ENCODE peak calls at places on chromosomes 4 and X, in nine cellular contexts. L, C, W, I, V, P, Y, J and E are unnamed samples.

GRCh38 chr4:180953572-180953971 is 1289.6 kb upstream of the TENM3 start:
- DNase-seq in J (no peak), C (peak), V (no peak), Y (no peak), P (no peak), I (no peak), L (no peak), W (no peak), E (no peak)

GRCh38 chr4:80309301-80310004 is 26.1 kb upstream of the CFAP299 start:
- DNase-seq in V (no peak), L (no peak), P (no peak), Y (no peak), I (peak), W (peak), J (peak), C (no peak), E (peak)

GRCh38 chrX:143788265-143788664 is 67.7 kb upstream of the SPANXN2 start:
- DNase-seq in P (no peak), W (no peak), J (no peak), Y (no peak), V (no peak), C (peak), I (peak), L (no peak), E (peak)

GRCh38 chrX:11437642-11438379 is 144.6 kb downstream of the AMELX start:
- DNase-seq in V (no peak), J (no peak), C (peak), P (no peak), W (peak), L (peak), Y (no peak), I (peak), E (peak)

GRCh38 chr4:39699676-39700409 is 1.9 kb downstream of the UBE2K start:
- DNase-seq in L (no peak), W (no peak), P (no peak), C (peak), J (peak), V (no peak), Y (no peak), I (peak), E (no peak)

GRCh38 chr4:64940698-64941097 is 531.4 kb upstream of the TECRL start:
- DNase-seq in Y (no peak), I (peak), V (no peak), J (no peak), L (no peak), C (no peak), W (no peak), P (no peak), E (peak)

GRCh38 chr4:139958738-139959096 is 195.3 kb downstream of the MAML3 start:
- DNase-seq in Y (no peak), I (no peak), W (no peak), L (no peak), J (no peak), C (no peak), P (no peak), V (no peak), E (no peak)

GRCh38 chrX:121161501-121161933 is 114.1 kb downstream of the GLUD2 start:
- DNase-seq in I (no peak), J (no peak), C (no peak), Y (no peak), V (no peak), W (no peak), L (no peak), P (no peak), E (no peak)

GRCh38 chrX:2474963-2475726 is 25.6 kb downstream of the DHRSX start:
- DNase-seq in V (no peak), L (no peak), P (peak), W (no peak), Y (no peak), C (no peak), I (no peak), J (no peak), E (no peak)

GRCh38 chrX:130626521-130626920 is 224.7 kb downstream of the RBMX2 start:
- DNase-seq in L (no peak), Y (no peak), J (no peak), P (no peak), I (peak), W (no peak), V (no peak), C (no peak), E (peak)

GRCh38 chr4:103721251-103721650 is 1.5 kb upstream of the TACR3 start:
- DNase-seq in W (no peak), V (no peak), P (no peak), I (no peak), L (no peak), Y (no peak), C (no peak), J (no peak), E (no peak)

GRCh38 chr4:4852591-4853362 is 6.7 kb upstream of the MSX1 start:
- DNase-seq in J (no peak), P (peak), I (peak), Y (no peak), V (peak), L (peak), W (peak), C (no peak), E (peak)

GRCh38 chr4:154528866-154529265 is 21.3 kb downstream of the PLRG1 start:
- DNase-seq in V (no peak), W (no peak), P (no peak), I (no peak), J (no peak), L (no peak), Y (no peak), C (no peak), E (no peak)

GRCh38 chr4:71498624-71499023 is 159.8 kb downstream of the SLC4A4 start:
- DNase-seq in J (no peak), P (no peak), V (no peak), W (no peak), C (no peak), I (no peak), Y (no peak), L (no peak), E (peak)

GRCh38 chrX:136880003-136880451 is 498 bp downstream of the RBMX start:
- DNase-seq in V (no peak), C (peak), J (no peak), Y (no peak), W (no peak), P (peak), L (peak), I (no peak), E (no peak)

GRCh38 chr4:1768367-1769034 is 24.6 kb upstream of the FGFR3 start:
- DNase-seq in W (no peak), V (no peak), I (no peak), C (no peak), J (no peak), Y (no peak), L (no peak), P (no peak), E (no peak)
- H3K4me3 ChIP-seq in W (no peak), V (no peak), I (no peak), C (no peak), J (no peak), Y (no peak), L (peak), P (no peak), E (no peak)

GRCh38 chrX:134374910-134375309 is 85.1 kb upstream of the HPRT1 start:
- DNase-seq in L (no peak), C (no peak), W (no peak), P (no peak), V (no peak), J (no peak), I (no peak), Y (no peak), E (no peak)

GRCh38 chrX:134375691-134376090 is 84.3 kb upstream of the HPRT1 start:
- DNase-seq in I (no peak), C (no peak), Y (no peak), J (no peak), V (no peak), W (no peak), P (no peak), L (no peak), E (no peak)

GRCh38 chrX:134373736-134374135 is 86.2 kb upstream of the HPRT1 start:
- DNase-seq in J (no peak), Y (no peak), I (no peak), V (no peak), C (no peak), P (no peak), W (no peak), L (no peak), E (no peak)

GRCh38 chrX:134374294-134374693 is 85.7 kb upstream of the HPRT1 start:
- DNase-seq in I (no peak), C (peak), P (no peak), Y (no peak), L (no peak), V (no peak), J (no peak), W (no peak), E (no peak)

DNA sequence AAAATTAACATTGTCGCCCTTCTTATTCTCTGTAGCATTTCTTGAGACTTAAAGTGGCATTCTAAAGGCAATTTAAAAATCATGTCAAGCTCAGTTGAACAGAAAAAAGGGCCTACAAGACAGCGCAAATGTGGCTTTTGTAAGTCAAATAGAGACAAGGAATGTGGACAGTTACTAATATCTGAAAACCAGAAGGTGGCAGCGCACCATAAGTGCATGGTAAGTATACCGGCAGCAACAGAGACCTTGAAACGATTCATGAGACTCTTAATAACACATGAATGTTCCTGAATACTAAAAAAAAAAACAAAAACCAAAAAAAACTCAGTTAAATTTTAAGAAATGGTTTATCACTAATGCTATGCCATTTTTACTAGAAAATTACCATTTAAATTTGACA is 82.4 kb upstream of the HPRT1 start:
- DNase-seq in J (no peak), V (no peak), P (no peak), L (no peak), W (peak), I (peak), C (peak), Y (no peak), E (peak)
- TF ChIP-seq CTCF in J (peak), V (no peak), P (no peak), L (no peak), W (peak), I (peak), C (peak), Y (no peak), E (peak)

GRCh38 chr4:158181906-158182305 is 9.1 kb upstream of the GASK1B start:
- DNase-seq in C (no peak), I (no peak), L (no peak), V (no peak), P (no peak), W (no peak), Y (no peak), J (no peak), E (no peak)
- H3K4me3 ChIP-seq in C (no peak), I (no peak), L (no peak), V (no peak), P (no peak), W (no peak), Y (no peak), J (no peak), E (no peak)

DNA sequence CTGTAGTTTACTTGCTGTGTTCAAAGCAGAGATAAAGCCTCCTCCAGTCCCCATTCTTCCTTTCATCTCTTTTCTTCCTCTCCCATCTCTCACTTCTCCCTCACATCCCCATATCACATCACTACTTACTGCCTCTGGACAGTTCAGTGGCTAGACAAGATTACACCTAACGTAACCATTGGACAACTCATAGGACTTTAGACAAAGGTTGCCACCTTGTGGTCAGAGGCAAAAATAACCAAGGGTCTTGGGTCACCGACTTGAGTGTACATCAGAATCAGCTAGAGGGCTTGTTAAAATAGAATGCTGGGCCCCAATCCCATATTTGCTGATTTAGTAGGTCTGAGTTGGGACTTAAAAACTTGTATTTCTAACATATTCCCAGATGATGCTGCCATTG is 109.3 kb upstream of the DGKK start:
- DNase-seq in V (peak), W (peak), C (peak), I (peak), Y (no peak), J (peak), L (no peak), P (no peak), E (peak)
- TF ChIP-seq CTCF in V (peak), W (peak), C (peak), I (peak), Y (no peak), J (peak), L (peak), P (peak), E (peak)

GRCh38 chrX:30308263-30309138 is 689 bp downstream of the NR0B1 start:
- DNase-seq in V (no peak), J (no peak), C (no peak), L (peak), P (peak), I (peak), Y (no peak), W (no peak), E (peak)
- H3K4me3 ChIP-seq in V (no peak), J (peak), C (no peak), L (peak), P (no peak), I (no peak), Y (peak), W (peak), E (peak)

GRCh38 chr4:38663021-38663800 is 788 bp upstream of the KLF3 start:
- DNase-seq in W (no peak), P (no peak), L (no peak), Y (peak), C (peak), J (peak), I (peak), V (peak), E (peak)
- TF ChIP-seq CTCF in W (no peak), P (no peak), L (no peak), Y (no peak), C (no peak), J (no peak), I (no peak), V (no peak), E (no peak)

DNA sequence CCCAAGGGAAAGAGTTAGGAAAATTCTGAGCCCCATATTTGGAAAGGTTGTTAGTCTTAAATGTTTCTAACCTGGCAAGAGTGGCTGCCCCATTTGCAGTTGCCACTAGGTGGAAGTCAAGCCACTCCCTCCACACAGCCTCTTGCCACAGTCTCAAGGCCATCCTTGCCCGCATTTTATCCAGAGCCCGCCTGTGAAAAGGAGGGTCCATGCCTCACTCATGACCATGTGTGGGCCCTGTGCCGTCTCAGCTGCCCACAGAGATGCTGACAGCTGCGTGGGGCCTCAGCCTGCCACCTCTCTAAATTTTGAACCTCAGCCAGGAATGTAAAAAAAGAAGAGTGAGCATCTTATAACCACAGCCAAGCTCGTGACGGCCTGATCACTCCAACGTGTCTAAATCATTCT is 201.5 kb upstream of the FAM241A start:
- DNase-seq in W (peak), P (peak), J (no peak), L (no peak), I (peak), V (peak), C (peak), Y (peak), E (peak)
- H3K4me3 ChIP-seq in W (no peak), P (no peak), J (no peak), L (no peak), I (no peak), V (no peak), C (no peak), Y (no peak), E (no peak)